ENCODE peak calls at places on chromosome 22, in nine cellular contexts. K is adrenal gland, S is heart right ventricle, B is psoas muscle, J is WERI-Rb-1, D is small intestine, M is neural progenitor cell, O is HAP-1, L is mucosa of descending colon. A is an unnamed sample.

GRCh38 chr22:41589260-41589600 is 410 bp downstream of the PMM1 start:
- DNase-seq in K (peak; percentile 49), S (no peak), B (no peak), J (no peak), D (peak; percentile 23), M (peak; percentile 66), O (peak; percentile 43), L (no peak), A (no peak)

GRCh38 chr22:18110194-18110943 is at the start of gene TUBA8:
- DNase-seq in K (peak; percentile 62), S (no peak), B (peak; percentile 75), J (peak; percentile 44), D (peak; percentile 58), M (peak; percentile 72), O (peak; percentile 48), L (peak; percentile 57), A (no peak)

GRCh38 chr22:31248138-31248745 is 36.1 kb downstream of the LIMK2 start:
- DNase-seq in K (peak; percentile 91), S (peak; percentile 81), B (peak; percentile 77), J (peak; percentile 93), D (peak; percentile 70), M (peak; percentile 92), O (peak; percentile 83), L (peak; percentile 60), A (peak; percentile 48)

GRCh38 chr22:39748877-39749276 is 144.7 kb downstream of the ENTHD1 start:
- DNase-seq in K (no peak), S (no peak), B (no peak), J (no peak), D (no peak), M (no peak), O (no peak), L (no peak), A (no peak)

GRCh38 chr22:42720263-42721044 is at the start of gene A4GALT:
- DNase-seq in K (no peak), S (no peak), B (no peak), J (no peak), D (no peak), M (peak; percentile 73), O (peak; percentile 52), L (no peak), A (no peak)

GRCh38 chr22:21760640-21761039 is 25.0 kb upstream of the YPEL1 start:
- DNase-seq in K (no peak), S (no peak), B (no peak), J (no peak), D (no peak), M (no peak), O (no peak), L (no peak), A (no peak)

GRCh38 chr22:37465721-37466120 is 20.5 kb downstream of the MFNG start:
- DNase-seq in K (no peak), S (no peak), B (no peak), J (no peak), D (no peak), M (no peak), O (no peak), L (no peak), A (no peak)

GRCh38 chr22:27629908-27630733 is 171.4 kb downstream of the MN1 start:
- DNase-seq in K (no peak), S (no peak), B (no peak), J (no peak), D (no peak), M (peak; percentile 52), O (no peak), L (no peak), A (no peak)

GRCh38 chr22:42770448-42770726 is 49.7 kb upstream of the A4GALT start:
- DNase-seq in K (no peak), S (no peak), B (no peak), J (no peak), D (no peak), M (no peak), O (no peak), L (no peak), A (no peak)

GRCh38 chr22:17891427-17892167 is 117.3 kb upstream of the BID start:
- DNase-seq in K (no peak), S (peak; percentile 65), B (peak; percentile 54), J (peak; percentile 61), D (peak; percentile 74), M (peak; percentile 56), O (peak; percentile 18), L (peak; percentile 92), A (no peak)

GRCh38 chr22:39995346-39996252 is 845 bp downstream of the FAM83F start:
- DNase-seq in K (no peak), S (no peak), B (no peak), J (peak; percentile 36), D (peak; percentile 40), M (no peak), O (no peak), L (peak; percentile 43), A (no peak)

DNA sequence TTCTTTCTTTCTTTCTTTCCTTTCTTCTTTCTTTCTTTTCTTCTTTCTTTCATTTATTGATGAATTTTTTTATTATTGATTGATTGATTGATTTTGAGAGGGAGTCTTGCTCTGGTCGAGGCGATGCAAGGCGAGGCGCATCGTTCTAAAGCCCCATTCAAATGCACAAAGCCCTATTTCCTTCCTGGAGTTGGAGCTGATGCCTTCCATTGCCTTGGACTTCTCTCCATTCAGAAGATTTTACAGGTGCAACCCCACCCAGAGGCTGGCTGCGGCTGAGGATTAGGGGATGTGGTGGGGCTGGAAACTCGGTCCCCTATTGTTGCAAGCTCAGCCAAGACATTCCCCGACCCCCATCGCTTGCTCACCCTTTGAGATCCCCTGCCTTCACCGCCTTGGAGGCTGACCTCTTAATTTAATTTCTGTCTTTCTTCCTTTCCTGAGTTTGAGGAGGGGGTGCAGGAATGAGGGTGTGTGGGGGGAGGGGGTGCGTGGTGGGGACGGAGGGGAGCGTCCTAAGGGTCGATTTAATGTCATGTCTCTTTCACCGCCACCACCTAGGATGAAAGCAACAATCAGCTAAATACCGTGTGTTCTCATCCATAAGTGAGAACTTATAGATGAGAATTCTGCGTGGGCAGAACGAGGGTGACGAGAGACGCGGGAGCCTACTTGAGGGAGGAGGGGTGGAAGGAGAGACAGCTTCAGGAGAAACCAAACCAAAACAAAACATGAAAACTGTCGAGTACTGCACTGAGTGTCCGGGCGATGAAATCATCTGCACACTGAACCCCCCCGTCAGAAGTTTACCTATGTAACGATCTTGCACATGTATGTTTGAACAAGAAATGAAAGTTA is 3913.9 kb upstream of the OR11H1 start:
- DNase-seq in K (no peak), S (no peak), B (no peak), J (no peak), D (no peak), M (no peak), O (no peak), L (peak; percentile 14), A (no peak)
- H3K9me3 ChIP-seq in K (peaks cover 5% of the 10 kb centered on the region), S (peaks cover 8% of the 10 kb centered on the region), B (no peaks in the 10 kb centered on the region), J (no peaks in the 10 kb centered on the region), D (peaks cover 3% of the 10 kb centered on the region), M (peaks cover 70% of the 10 kb centered on the region), O (peaks cover 22% of the 10 kb centered on the region), L (peaks cover 93% of the 10 kb centered on the region), A (peaks cover 3% of the 10 kb centered on the region)

GRCh38 chr22:47591709-47592108 is 829.3 kb downstream of the TBC1D22A start:
- DNase-seq in K (no peak), S (no peak), B (no peak), J (no peak), D (no peak), M (no peak), O (no peak), L (no peak), A (no peak)
- H3K9me3 ChIP-seq in K (no peaks in the 10 kb centered on the region), S (no peaks in the 10 kb centered on the region), B (no peaks in the 10 kb centered on the region), J (no peaks in the 10 kb centered on the region), D (no peaks in the 10 kb centered on the region), M (peaks cover 4% of the 10 kb centered on the region), O (no peaks in the 10 kb centered on the region), L (no peaks in the 10 kb centered on the region), A (no peaks in the 10 kb centered on the region)

GRCh38 chr22:44999687-45000086 is 10.1 kb downstream of the PHF21B start:
- DNase-seq in K (no peak), S (no peak), B (no peak), J (peak; percentile 76), D (no peak), M (no peak), O (no peak), L (no peak), A (no peak)

GRCh38 chr22:44998296-44998695 is 11.5 kb downstream of the PHF21B start:
- DNase-seq in K (no peak), S (no peak), B (no peak), J (no peak), D (no peak), M (no peak), O (no peak), L (no peak), A (no peak)

GRCh38 chr22:45001653-45002052 is 8.2 kb downstream of the PHF21B start:
- DNase-seq in K (no peak), S (no peak), B (no peak), J (no peak), D (no peak), M (no peak), O (no peak), L (no peak), A (no peak)

GRCh38 chr22:44997060-44997459 is 12.7 kb downstream of the PHF21B start:
- DNase-seq in K (no peak), S (no peak), B (no peak), J (no peak), D (no peak), M (no peak), O (no peak), L (no peak), A (no peak)

GRCh38 chr22:44999231-44999630 is 10.6 kb downstream of the PHF21B start:
- DNase-seq in K (no peak), S (no peak), B (no peak), J (no peak), D (no peak), M (no peak), O (no peak), L (no peak), A (no peak)
- H3K9me3 ChIP-seq in K (no peaks in the 10 kb centered on the region), S (no peaks in the 10 kb centered on the region), B (no peaks in the 10 kb centered on the region), J (no peaks in the 10 kb centered on the region), D (no peaks in the 10 kb centered on the region), M (no peaks in the 10 kb centered on the region), O (no peaks in the 10 kb centered on the region), L (no peaks in the 10 kb centered on the region), A (no peaks in the 10 kb centered on the region)

DNA sequence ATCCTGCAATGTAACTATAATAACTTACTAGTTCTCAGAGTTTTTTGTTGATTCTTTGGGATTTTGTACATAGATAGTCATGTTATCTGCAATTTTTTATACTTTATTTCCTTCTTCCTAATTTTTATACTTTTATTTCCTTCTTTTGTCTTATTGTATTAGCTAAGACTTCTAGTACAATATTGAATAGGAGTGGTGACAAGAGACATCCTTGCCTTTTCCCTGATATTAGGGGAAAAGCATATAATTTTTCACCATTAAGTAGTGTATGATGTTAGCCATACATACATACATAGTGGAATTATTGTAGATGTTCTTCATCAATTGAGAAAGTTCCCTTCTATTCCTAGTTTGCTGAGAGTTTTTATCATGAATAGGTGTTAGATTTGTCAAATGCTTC is 27.8 kb upstream of the CLTCL1 start:
- DNase-seq in K (no peak), S (no peak), B (no peak), J (no peak), D (no peak), M (no peak), O (no peak), L (no peak), A (no peak)
- H3K9me3 ChIP-seq in K (peaks cover 8% of the 10 kb centered on the region), S (peaks cover 48% of the 10 kb centered on the region), B (peaks cover 16% of the 10 kb centered on the region), J (peaks cover 6% of the 10 kb centered on the region), D (no peaks in the 10 kb centered on the region), M (peaks cover 18% of the 10 kb centered on the region), O (peaks cover 22% of the 10 kb centered on the region), L (peaks cover 41% of the 10 kb centered on the region), A (peaks cover 2% of the 10 kb centered on the region)

GRCh38 chr22:47398921-47399790 is 636.7 kb downstream of the TBC1D22A start:
- DNase-seq in K (no peak), S (no peak), B (no peak), J (no peak), D (no peak), M (no peak), O (no peak), L (no peak), A (no peak)
- H3K9me3 ChIP-seq in K (no peaks in the 10 kb centered on the region), S (no peaks in the 10 kb centered on the region), B (no peaks in the 10 kb centered on the region), J (no peaks in the 10 kb centered on the region), D (no peaks in the 10 kb centered on the region), M (no peaks in the 10 kb centered on the region), O (no peaks in the 10 kb centered on the region), L (no peaks in the 10 kb centered on the region), A (no peaks in the 10 kb centered on the region)